ENCODE peak calls at places on chromosomes 4 and X, in eight cellular contexts. U, N, J, H, Q, E, P and X are unnamed samples.
A peak's percentile ranks its signal among the peaks of the same experiment; 100 is the strongest.

GRCh38 chr4:87982446-87982845 is 6.9 kb downstream of the SPP1 start:
- DNase-seq in U (no peak), N (no peak), J (no peak), H (no peak), Q (no peak), E (no peak), P (no peak), X (no peak)

GRCh38 chr4:17030543-17030942 is 132.1 kb upstream of the LDB2 start:
- DNase-seq in U (peak; percentile 53), N (no peak), J (no peak), H (no peak), Q (no peak), E (no peak), P (no peak), X (no peak)

GRCh38 chr4:86302242-86302641 is 57.6 kb downstream of the MAPK10 start:
- DNase-seq in U (peak; percentile 76), N (peak; percentile 39), J (no peak), H (no peak), Q (peak; percentile 42), E (peak; percentile 22), P (no peak), X (no peak)

GRCh38 chr4:92305148-92305877 is 1.5 kb downstream of the GRID2 start:
- DNase-seq in U (peak; percentile 97), N (no peak), J (peak; percentile 87), H (peak; percentile 83), Q (peak; percentile 62), E (no peak), P (no peak), X (peak; percentile 78)

GRCh38 chr4:81601270-81601694 is 129.6 kb upstream of the RASGEF1B start:
- DNase-seq in U (peak; percentile 9), N (no peak), J (no peak), H (no peak), Q (no peak), E (no peak), P (no peak), X (no peak)

GRCh38 chr4:157664726-157665125 is 444.2 kb downstream of the GRIA2 start:
- DNase-seq in U (peak; percentile 26), N (no peak), J (no peak), H (no peak), Q (no peak), E (no peak), P (no peak), X (no peak)

GRCh38 chr4:182827981-182828677 is 89.1 kb downstream of the DCTD start:
- DNase-seq in U (no peak), N (no peak), J (no peak), H (no peak), Q (no peak), E (no peak), P (no peak), X (no peak)

GRCh38 chr4:40887690-40888089 is 137.9 kb downstream of the NSUN7 start:
- DNase-seq in U (no peak), N (peak; percentile 33), J (no peak), H (no peak), Q (no peak), E (no peak), P (no peak), X (no peak)

GRCh38 chrX:41348551-41348950 is 14.6 kb downstream of the DDX3X start:
- DNase-seq in U (no peak), N (no peak), J (no peak), H (no peak), Q (no peak), E (no peak), P (no peak), X (no peak)

GRCh38 chr4:7421356-7422097 is 13.2 kb downstream of the PSAPL1 start:
- DNase-seq in U (no peak), N (no peak), J (no peak), H (peak; percentile 76), Q (no peak), E (peak; percentile 18), P (no peak), X (no peak)

GRCh38 chr4:130395871-130396270 is 1299.9 kb downstream of the C4orf33 start:
- DNase-seq in U (no peak), N (no peak), J (no peak), H (no peak), Q (no peak), E (no peak), P (no peak), X (no peak)

GRCh38 chrX:8647176-8647575 is 84.8 kb downstream of the ANOS1 start:
- DNase-seq in U (no peak), N (no peak), J (no peak), H (no peak), Q (no peak), E (no peak), P (no peak), X (no peak)

GRCh38 chrX:139720136-139720535 is 12.2 kb upstream of the MCF2 start:
- DNase-seq in U (peak; percentile 96), N (no peak), J (peak; percentile 21), H (no peak), Q (no peak), E (no peak), P (no peak), X (peak; percentile 34)

GRCh38 chr4:172134536-172134935 is 321.3 kb downstream of the GALNTL6 start:
- DNase-seq in U (no peak), N (no peak), J (no peak), H (no peak), Q (no peak), E (no peak), P (no peak), X (no peak)

GRCh38 chr4:184471872-184472539 is 2.3 kb downstream of the IRF2 start:
- DNase-seq in U (no peak), N (no peak), J (no peak), H (no peak), Q (no peak), E (no peak), P (no peak), X (no peak)

GRCh38 chrX:48498374-48498809 is 10.4 kb upstream of the PORCN start:
- DNase-seq in U (no peak), N (no peak), J (no peak), H (no peak), Q (no peak), E (no peak), P (no peak), X (no peak)

GRCh38 chr4:65066106-65066505 is 604.2 kb downstream of the EPHA5 start:
- DNase-seq in U (no peak), N (no peak), J (no peak), H (no peak), Q (no peak), E (no peak), P (no peak), X (no peak)

GRCh38 chr4:138088449-138089208 is 153.5 kb downstream of the SLC7A11 start:
- DNase-seq in U (no peak), N (no peak), J (no peak), H (no peak), Q (no peak), E (no peak), P (no peak), X (no peak)

GRCh38 chr4:138090145-138090917 is 151.8 kb downstream of the SLC7A11 start:
- DNase-seq in U (peak; percentile 67), N (peak; percentile 28), J (peak; percentile 77), H (no peak), Q (no peak), E (no peak), P (no peak), X (peak; percentile 67)

GRCh38 chr4:138087181-138087714 is 154.9 kb downstream of the SLC7A11 start:
- DNase-seq in U (no peak), N (no peak), J (no peak), H (no peak), Q (no peak), E (no peak), P (no peak), X (no peak)

GRCh38 chr4:138086471-138086870 is 155.7 kb downstream of the SLC7A11 start:
- DNase-seq in U (no peak), N (no peak), J (no peak), H (no peak), Q (no peak), E (no peak), P (no peak), X (no peak)

DNA sequence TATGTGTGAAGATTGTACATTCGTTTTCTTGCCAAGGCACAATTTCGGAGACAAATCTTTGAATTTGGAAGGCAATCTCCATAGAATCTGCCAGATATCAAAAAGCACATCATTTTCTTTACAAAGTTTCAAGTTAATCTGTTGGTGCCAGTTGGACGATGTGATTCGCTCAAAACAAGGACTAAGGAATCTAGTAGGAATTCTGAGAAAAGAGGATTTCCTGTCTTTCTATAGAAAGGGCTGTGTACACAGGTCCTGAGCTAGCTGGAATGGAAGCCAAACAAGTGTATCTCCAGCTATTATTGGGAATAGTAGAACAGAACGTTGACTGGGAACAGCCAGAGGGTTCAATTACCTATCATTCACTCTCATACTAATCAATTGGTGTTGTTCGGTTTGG is 156.2 kb downstream of the SLC7A11 start:
- DNase-seq in U (no peak), N (no peak), J (no peak), H (no peak), Q (no peak), E (no peak), P (no peak), X (no peak)
- H3K4me3 ChIP-seq in U (no peak overlapping the region), N (no peak overlapping the region), J (no peak overlapping the region), H (no peak overlapping the region), Q (no peak overlapping the region), E (no peak overlapping the region), P (no peak overlapping the region), X (no peak overlapping the region)

DNA sequence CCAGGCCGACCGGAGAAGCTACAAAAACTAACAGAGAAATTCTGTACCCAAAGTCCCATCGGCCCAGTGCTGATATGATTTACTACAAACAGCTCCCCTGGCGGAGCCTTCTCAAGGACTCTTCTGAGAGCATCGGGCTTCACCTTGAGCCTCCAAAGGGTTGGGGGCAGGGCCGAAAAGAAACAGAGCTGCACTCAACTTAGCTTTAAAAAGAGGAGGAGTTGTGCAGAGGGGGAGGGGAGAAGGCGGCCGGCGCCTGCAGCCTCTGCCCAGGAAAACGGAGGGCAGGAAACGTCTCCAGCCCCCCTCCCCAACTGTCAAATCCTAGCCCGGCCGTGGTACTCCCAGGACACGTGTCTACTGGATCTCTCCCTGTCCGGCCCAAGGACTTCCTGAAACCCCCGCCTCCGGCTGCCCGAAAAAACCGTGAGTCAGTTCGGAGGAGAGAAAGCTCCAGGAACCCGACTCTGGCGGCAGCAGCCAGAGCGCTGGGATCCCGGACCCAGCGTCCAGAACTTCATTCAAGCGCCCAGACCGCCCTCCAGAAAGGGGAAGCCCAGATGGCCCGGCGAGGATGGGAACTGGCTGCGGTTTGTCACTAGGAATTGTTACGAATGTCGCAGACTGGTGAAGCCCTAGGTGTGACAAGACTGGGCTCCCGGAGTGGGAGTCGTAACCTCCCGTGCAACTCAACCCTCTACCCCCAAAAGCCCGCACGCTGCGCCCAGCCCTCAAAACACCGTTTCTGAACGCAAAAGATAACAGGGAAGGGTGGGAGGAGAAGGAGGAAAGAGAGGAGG is 1.0 kb downstream of the ADAMTS3 start:
- DNase-seq in U (peak; percentile 99), N (peak; percentile 67), J (peak; percentile 93), H (peak; percentile 92), Q (peak; percentile 83), E (peak; percentile 64), P (no peak), X (peak; percentile 82)
- H3K4me3 ChIP-seq in U (peak overlapping the region; percentile 74), N (peak overlapping the region; percentile 80), J (peak overlapping the region; percentile 80), H (peak overlapping the region; percentile 46), Q (peak overlapping the region; percentile 48), E (peak overlapping the region; percentile 63), P (peak overlapping the region; percentile 28), X (peak overlapping the region; percentile 64)

GRCh38 chr4:78092850-78093249 is 35.7 kb downstream of the FRAS1 start:
- DNase-seq in U (peak; percentile 39), N (no peak), J (no peak), H (no peak), Q (no peak), E (no peak), P (no peak), X (peak; percentile 50)
- H3K4me3 ChIP-seq in U (no peak overlapping the region), N (no peak overlapping the region), J (no peak overlapping the region), H (no peak overlapping the region), Q (no peak overlapping the region), E (no peak overlapping the region), P (no peak overlapping the region), X (no peak overlapping the region)

GRCh38 chr4:23839279-23839678 is 50.6 kb downstream of the PPARGC1A start:
- DNase-seq in U (no peak), N (no peak), J (no peak), H (no peak), Q (no peak), E (no peak), P (no peak), X (no peak)
- H3K4me3 ChIP-seq in U (no peak overlapping the region), N (no peak overlapping the region), J (no peak overlapping the region), H (no peak overlapping the region), Q (no peak overlapping the region), E (no peak overlapping the region), P (no peak overlapping the region), X (no peak overlapping the region)